ENCODE peak calls at places on chromosomes 6 and 20, in five cellular contexts. N, C, D, F and P are unnamed samples.

GRCh38 chr20:3716195-3716834 is 3.9 kb upstream of the SIGLEC1 start:
- DNase-seq in D (peak), N (peak), F (peak), C (no peak), P (no peak)

GRCh38 chr6:143196525-143197225 is 136.0 kb downstream of the AIG1 start:
- DNase-seq in D (no peak), N (no peak), F (no peak), C (no peak), P (no peak)

GRCh38 chr20:19256085-19256484 is 43.6 kb downstream of the SLC24A3 start:
- DNase-seq in D (no peak), C (no peak), N (no peak), F (no peak), P (no peak)

GRCh38 chr20:25257130-25257529 is 9.2 kb downstream of the PYGB start:
- DNase-seq in D (no peak), F (no peak), C (no peak), N (no peak), P (peak)

GRCh38 chr6:156175971-156176421 is 601.2 kb upstream of the ARID1B start:
- DNase-seq in C (peak), N (peak), F (peak), D (peak), P (peak)

GRCh38 chr6:143536866-143537691 is 25.6 kb upstream of the FUCA2 start:
- DNase-seq in F (peak), C (peak), N (peak), D (peak), P (peak)

GRCh38 chr20:2238601-2239000 is 57.2 kb upstream of the TGM3 start:
- DNase-seq in D (no peak), C (no peak), N (no peak), F (no peak), P (no peak)

GRCh38 chr6:8879334-8879733 is 444.0 kb upstream of the SLC35B3 start:
- DNase-seq in C (no peak), D (no peak), F (no peak), N (no peak), P (no peak)

GRCh38 chr20:1894951-1895673 is at the start of gene SIRPA:
- DNase-seq in C (peak), D (peak), N (no peak), F (no peak), P (peak)

GRCh38 chr20:51587145-51587544 is 44.6 kb upstream of the NFATC2 start:
- DNase-seq in C (no peak), N (no peak), F (no peak), D (no peak), P (no peak)

GRCh38 chr6:160005211-160005610 is 36.3 kb downstream of the IGF2R start:
- DNase-seq in F (no peak), N (no peak), D (no peak), C (no peak), P (no peak)

GRCh38 chr6:44508646-44509045 is 121.1 kb downstream of the CDC5L start:
- DNase-seq in N (no peak), C (no peak), D (no peak), F (no peak), P (no peak)

GRCh38 chr6:108588586-108588985 is 27.9 kb downstream of the FOXO3 start:
- DNase-seq in N (no peak), D (no peak), C (no peak), F (no peak), P (peak)

GRCh38 chr6:161422710-161423109 is 148.8 kb upstream of the AGPAT4 start:
- DNase-seq in N (no peak), F (no peak), D (no peak), C (no peak), P (no peak)

GRCh38 chr20:41560971-41561370 is 57.2 kb downstream of the CHD6 start:
- DNase-seq in F (no peak), D (no peak), N (no peak), C (no peak), P (no peak)

GRCh38 chr6:167113935-167114910 is 8.7 kb upstream of the CCR6 start:
- DNase-seq in N (no peak), C (no peak), D (no peak), F (no peak), P (peak)

GRCh38 chr6:4472222-4472621 is 304.0 kb upstream of the CDYL start:
- DNase-seq in F (no peak), C (no peak), D (no peak), N (no peak), P (no peak)

GRCh38 chr20:25848222-25848621 is 151.6 kb upstream of the ZNF337 start:
- DNase-seq in F (no peak), N (no peak), C (no peak), D (peak), P (no peak)

GRCh38 chr6:143878272-143878760 is 14.0 kb downstream of the ZC2HC1B start:
- DNase-seq in D (no peak), C (no peak), N (no peak), F (peak), P (no peak)

GRCh38 chr20:59813126-59813947 is 120.1 kb downstream of the SYCP2 start:
- DNase-seq in N (no peak), F (no peak), C (no peak), D (no peak), P (no peak)

GRCh38 chr6:52603000-52603795 is 26.3 kb upstream of the TRAM2 start:
- DNase-seq in F (no peak), C (no peak), D (no peak), N (no peak), P (no peak)

DNA sequence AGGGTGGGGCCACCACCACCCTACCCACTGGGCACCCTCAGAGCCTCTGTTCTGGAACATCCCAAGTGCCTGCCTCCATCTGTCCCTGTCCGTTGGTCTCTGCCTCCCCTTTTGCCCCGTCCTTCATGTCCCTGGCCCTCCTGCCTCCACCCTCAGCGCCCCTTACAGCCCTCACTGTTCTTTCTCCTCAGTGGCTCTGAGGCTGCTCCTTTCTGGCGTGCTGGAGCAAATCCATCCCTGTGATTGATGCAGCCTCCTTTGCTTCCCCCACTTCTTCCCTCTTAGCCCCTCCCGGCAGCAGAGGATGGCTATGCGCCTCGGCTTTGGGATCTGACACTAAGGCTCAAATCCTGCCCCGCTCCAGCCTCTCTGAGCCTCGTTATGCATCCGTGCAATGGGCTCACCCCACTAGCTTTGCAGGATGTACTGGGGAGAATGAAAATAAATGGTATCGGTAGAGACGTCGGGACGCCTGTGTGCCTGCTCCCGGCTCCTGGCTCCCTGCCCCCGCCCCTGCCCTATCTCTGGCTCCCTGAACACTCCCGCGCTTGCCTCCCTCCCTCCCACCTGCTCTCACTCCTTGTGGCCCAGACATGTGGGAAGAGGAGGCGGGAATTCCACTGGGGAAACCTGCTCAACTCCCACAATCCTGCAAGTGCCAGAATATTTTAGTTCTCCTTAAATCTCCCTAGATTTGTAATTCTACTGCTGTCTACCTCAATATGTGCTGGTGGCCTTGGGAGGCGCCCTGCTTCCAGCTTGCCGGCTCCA is 13.1 kb downstream of the VSTM2L start:
- DNase-seq in C (no peak), F (peak), N (no peak), D (no peak), P (no peak)
- H3K27ac ChIP-seq in C (no peak), F (no peak), N (no peak), D (peak), P (no peak)

GRCh38 chr6:6699741-6700367 is 111.3 kb downstream of the LY86 start:
- DNase-seq in N (peak), F (no peak), D (peak), C (peak), P (peak)

GRCh38 chr6:6700421-6700820 is 111.9 kb downstream of the LY86 start:
- DNase-seq in N (no peak), D (peak), F (no peak), C (no peak), P (no peak)

GRCh38 chr6:6700871-6701270 is 112.4 kb downstream of the LY86 start:
- DNase-seq in F (no peak), C (no peak), N (no peak), D (peak), P (no peak)

GRCh38 chr6:6703720-6704422 is 115.4 kb downstream of the LY86 start:
- DNase-seq in N (no peak), F (no peak), D (peak), C (no peak), P (peak)

DNA sequence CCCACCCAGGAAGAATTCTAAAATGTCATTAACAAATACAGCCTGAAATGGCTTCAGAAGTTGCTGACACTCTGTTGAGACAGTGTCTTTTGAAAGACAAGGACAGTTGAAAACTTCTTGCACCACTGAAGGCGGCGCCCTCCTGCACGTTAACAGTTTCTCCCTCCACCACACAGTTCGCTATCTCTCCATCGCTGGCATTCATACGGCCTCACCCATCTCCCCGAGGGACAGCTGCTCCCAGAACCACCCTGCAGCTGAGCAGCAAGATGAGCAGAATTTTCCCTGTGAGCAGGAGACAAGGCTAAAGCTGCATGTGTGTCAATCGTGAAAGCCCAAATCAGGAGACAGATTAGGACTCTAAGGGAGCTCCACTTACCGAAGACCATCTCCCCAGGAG is 113.3 kb downstream of the LY86 start:
- DNase-seq in N (no peak), F (no peak), D (peak), C (no peak), P (peak)
- TF ChIP-seq POLR2AphosphoS5 in N (no peak), F (no peak), D (no peak), C (no peak), P (no peak)

DNA sequence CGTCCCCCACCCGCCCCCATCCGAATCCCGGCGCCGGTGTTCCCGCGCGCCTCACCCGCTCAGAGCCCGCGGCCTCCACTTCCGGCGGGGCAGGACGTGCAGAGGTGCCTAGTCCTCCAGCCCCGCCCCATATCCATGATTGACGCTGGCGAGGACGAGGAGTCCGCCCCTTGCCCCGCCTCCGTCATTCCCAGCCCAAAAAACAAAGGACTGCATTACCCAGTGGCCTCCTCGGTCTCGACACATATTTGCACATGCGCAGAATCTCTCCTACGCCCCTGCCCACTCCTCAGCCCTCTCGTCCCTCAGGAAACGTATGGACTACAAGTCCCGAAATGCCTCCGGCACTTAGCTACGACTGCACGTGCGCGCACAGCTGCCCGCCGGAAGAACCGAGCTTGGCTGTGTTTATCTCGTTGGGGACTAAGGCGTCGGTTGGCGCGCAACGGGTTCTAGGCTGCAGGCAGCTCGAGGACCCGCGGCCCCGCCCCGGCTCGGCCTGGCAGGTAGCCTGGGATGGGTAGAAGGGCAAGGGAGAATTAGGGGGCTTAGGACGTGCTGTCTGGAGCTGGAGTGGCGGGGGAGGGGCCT is at the start of the genes KLHDC3 and MEA1:
- DNase-seq in N (peak), F (peak), D (peak), C (peak), P (peak)
- TF ChIP-seq POLR2A in N (peak), F (no peak), D (no peak), C (peak), P (peak)

GRCh38 chr6:32938494-32938893 is 2.3 kb downstream of the HLA-DMB start:
- DNase-seq in N (no peak), F (no peak), D (no peak), C (no peak), P (no peak)

GRCh38 chr6:32935551-32936246 is 5.1 kb downstream of the HLA-DMB start:
- DNase-seq in F (no peak), N (no peak), C (no peak), D (no peak), P (no peak)

GRCh38 chr6:32933661-32934085 is 7.2 kb downstream of the HLA-DMB start:
- DNase-seq in F (peak), D (peak), C (peak), N (peak), P (peak)

GRCh38 chr6:32936247-32937152 is 4.3 kb downstream of the HLA-DMB start:
- DNase-seq in N (no peak), D (no peak), F (no peak), C (no peak), P (no peak)

GRCh38 chr6:32937230-32937633 is 3.6 kb downstream of the HLA-DMB start:
- DNase-seq in N (no peak), D (peak), C (no peak), F (no peak), P (peak)
- H3K27ac ChIP-seq in N (no peak), D (peak), C (no peak), F (no peak), P (no peak)

DNA sequence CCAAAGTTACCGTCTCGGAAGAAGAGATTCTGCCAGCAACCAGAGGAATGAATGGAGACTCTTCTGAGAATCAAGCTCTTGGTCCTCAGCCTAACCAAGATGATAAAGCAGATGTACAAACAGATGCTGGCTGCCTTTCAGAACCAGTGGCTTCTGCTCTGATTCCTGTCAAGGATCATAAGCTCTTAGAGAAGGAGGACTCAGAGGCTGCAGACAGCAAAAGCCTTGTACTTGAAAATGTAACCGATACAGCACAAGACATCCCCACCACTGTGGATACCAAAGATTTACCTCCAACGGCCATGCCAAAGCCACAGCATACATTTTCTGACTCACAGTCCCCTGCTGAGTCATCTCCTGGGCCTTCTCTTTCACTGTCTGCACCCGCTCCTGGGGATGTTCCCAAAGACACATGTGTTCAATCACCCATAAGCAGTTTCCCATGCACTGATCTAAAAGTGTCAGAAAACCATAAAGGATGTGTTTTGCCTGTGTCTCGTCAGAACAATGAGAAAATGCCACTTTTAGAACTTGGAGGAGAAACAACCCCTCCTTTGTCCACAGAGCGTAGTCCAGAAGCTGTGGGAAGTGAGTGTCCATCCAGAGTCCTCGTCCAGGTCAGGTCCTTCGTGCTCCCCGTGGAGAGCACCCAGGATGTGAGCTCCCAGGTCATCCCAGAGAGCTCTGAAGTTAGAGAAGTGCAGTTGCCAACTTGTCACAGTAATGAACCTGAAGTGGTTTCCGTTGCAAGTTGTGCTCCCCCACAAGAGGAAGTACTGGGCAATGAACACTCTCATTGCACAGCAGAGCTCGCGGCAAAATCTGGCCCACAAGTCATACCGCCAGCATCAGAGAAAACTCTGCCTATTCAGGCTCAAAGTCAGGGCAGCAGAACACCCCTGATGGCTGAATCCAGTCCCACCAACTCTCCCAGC is 109.6 kb downstream of the RTN4IP1 start:
- DNase-seq in N (peak), F (no peak), C (peak), D (peak), P (peak)
- TF ChIP-seq POLR2AphosphoS5 in N (no peak), F (no peak), C (no peak), D (peak), P (peak)

GRCh38 chr20:46915580-46916243 is 21.1 kb downstream of the EYA2 start:
- DNase-seq in F (no peak), N (no peak), D (no peak), C (no peak), P (no peak)
- TF ChIP-seq POLR2A in F (no peak), N (no peak), D (no peak), C (no peak), P (no peak)